ENCODE peak calls at places on chromosomes 13 and 19, in six cellular contexts. V is IMR-90, Z is A549, X is K562, S is HepG2, T is GM12878. P is an unnamed sample.

GRCh38 chr13:39935155-39935554 is 279.7 kb downstream of the COG6 start:
- DNase-seq in V (no peak), Z (no peak), X (no peak), S (no peak), T (no peak), P (no peak)

GRCh38 chr19:49073514-49074378 is 1.2 kb upstream of the KCNA7 start:
- DNase-seq in V (no peak), Z (peak), X (peak), S (peak), T (no peak), P (peak)

GRCh38 chr13:60562081-60562764 is 165.2 kb downstream of the TDRD3 start:
- DNase-seq in V (peak), Z (no peak), X (no peak), S (no peak), T (no peak), P (no peak)

GRCh38 chr19:57171551-57172081 is 4.3 kb upstream of the DUXA start:
- DNase-seq in V (peak), Z (no peak), X (no peak), S (peak), T (no peak), P (peak)

GRCh38 chr13:40445557-40445990 is 220.9 kb downstream of the FOXO1 start:
- DNase-seq in V (no peak), Z (no peak), X (no peak), S (no peak), T (peak), P (no peak)

GRCh38 chr13:107767119-107767518 is 448.2 kb downstream of the LIG4 start:
- DNase-seq in V (no peak), Z (no peak), X (no peak), S (no peak), T (no peak), P (no peak)

GRCh38 chr19:56066152-56067023 is 54.7 kb downstream of the ZNF787 start:
- DNase-seq in V (peak), Z (peak), X (peak), S (peak), T (no peak), P (peak)

GRCh38 chr19:2221250-2221831 is 14.8 kb downstream of the PLEKHJ1 start:
- DNase-seq in V (peak), Z (peak), X (no peak), S (no peak), T (no peak), P (no peak)

GRCh38 chr19:5806133-5806489 is 1.2 kb downstream of the NRTN start:
- DNase-seq in V (no peak), Z (no peak), X (no peak), S (no peak), T (no peak), P (no peak)

GRCh38 chr13:109722068-109722467 is 64.3 kb downstream of the IRS2 start:
- DNase-seq in V (no peak), Z (no peak), X (no peak), S (no peak), T (no peak), P (no peak)

GRCh38 chr13:75345191-75345590 is 136.8 kb downstream of the TBC1D4 start:
- DNase-seq in V (peak), Z (no peak), X (peak), S (no peak), T (no peak), P (no peak)

GRCh38 chr13:47332149-47332548 is 435.3 kb upstream of the HTR2A start:
- DNase-seq in V (peak), Z (no peak), X (no peak), S (no peak), T (no peak), P (no peak)

GRCh38 chr13:22945321-22946226 is 235.2 kb upstream of the SGCG start:
- DNase-seq in V (no peak), Z (no peak), X (no peak), S (no peak), T (no peak), P (no peak)

GRCh38 chr19:49570138-49570856 is 10.1 kb downstream of the NOSIP start:
- DNase-seq in V (peak), Z (peak), X (peak), S (peak), T (no peak), P (peak)

GRCh38 chr19:6210721-6211600 is 68.8 kb downstream of the MLLT1 start:
- DNase-seq in V (no peak), Z (no peak), X (no peak), S (no peak), T (no peak), P (no peak)

GRCh38 chr19:56348289-56348877 is 33.7 kb upstream of the ZSCAN5A start:
- DNase-seq in V (no peak), Z (peak), X (peak), S (no peak), T (no peak), P (no peak)

GRCh38 chr19:36482876-36483275 is 6.5 kb downstream of the ZNF566 start:
- DNase-seq in V (no peak), Z (no peak), X (no peak), S (peak), T (no peak), P (no peak)

GRCh38 chr19:52070496-52070895 is 21.9 kb upstream of the ZNF432 start:
- DNase-seq in V (peak), Z (no peak), X (no peak), S (no peak), T (no peak), P (no peak)

GRCh38 chr19:54206831-54207177 is 6.1 kb downstream of the RPS9 start:
- DNase-seq in V (no peak), Z (no peak), X (no peak), S (no peak), T (no peak), P (no peak)

GRCh38 chr19:13156968-13157882 is 7.0 kb downstream of the IER2 start:
- DNase-seq in V (no peak), Z (peak), X (no peak), S (no peak), T (no peak), P (no peak)

GRCh38 chr19:15534957-15535864 is 26.9 kb downstream of the CYP4F22 start:
- DNase-seq in V (no peak), Z (no peak), X (no peak), S (no peak), T (no peak), P (no peak)

GRCh38 chr13:65339236-65339635 is 1890.9 kb downstream of the PCDH9 start:
- DNase-seq in V (peak), Z (no peak), X (no peak), S (no peak), T (no peak), P (no peak)

GRCh38 chr19:14553042-14553938 is 18.6 kb downstream of the NDUFB7 start:
- DNase-seq in V (no peak), Z (no peak), X (no peak), S (no peak), T (no peak), P (no peak)

DNA sequence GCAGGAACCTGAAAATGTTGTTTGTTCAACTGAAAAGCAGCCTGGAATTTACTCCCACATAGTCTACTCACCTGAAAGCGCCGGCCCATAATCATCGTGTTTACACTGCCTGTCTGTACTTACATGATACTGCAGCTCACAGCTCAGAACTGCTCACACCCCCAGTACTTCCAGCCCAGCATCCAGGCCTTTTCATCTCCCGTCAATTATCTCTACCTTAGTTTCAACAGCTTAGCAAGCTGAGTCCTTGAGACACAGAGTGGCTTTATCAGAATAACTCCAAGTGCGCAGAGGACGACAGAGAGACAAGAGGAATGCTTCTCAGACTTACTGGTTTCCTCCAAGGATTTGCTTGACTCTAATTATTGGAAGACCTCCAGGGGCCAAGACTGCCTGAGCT is 555.9 kb downstream of the EFNB2 start:
- DNase-seq in V (no peak), Z (peak), X (no peak), S (no peak), T (no peak), P (no peak)
- TF ChIP-seq BHLHE40 in V (no peak), Z (no peak), X (no peak), S (no peak), T (no peak), P (no peak)

GRCh38 chr13:30042891-30043630 is 192.6 kb upstream of the UBL3 start:
- DNase-seq in V (no peak), Z (no peak), X (no peak), S (no peak), T (no peak), P (no peak)

GRCh38 chr13:30044932-30045331 is 194.5 kb upstream of the UBL3 start:
- DNase-seq in V (no peak), Z (no peak), X (no peak), S (no peak), T (no peak), P (no peak)

GRCh38 chr13:30042272-30042671 is 191.9 kb upstream of the UBL3 start:
- DNase-seq in V (no peak), Z (no peak), X (no peak), S (no peak), T (no peak), P (no peak)

GRCh38 chr13:30045916-30046704 is 195.7 kb upstream of the UBL3 start:
- DNase-seq in V (peak), Z (no peak), X (no peak), S (no peak), T (no peak), P (no peak)

GRCh38 chr13:30043631-30043925 is 193.2 kb upstream of the UBL3 start:
- DNase-seq in V (no peak), Z (no peak), X (no peak), S (no peak), T (no peak), P (no peak)
- TF ChIP-seq BHLHE40 in V (no peak), Z (no peak), X (no peak), S (no peak), T (no peak), P (no peak)

DNA sequence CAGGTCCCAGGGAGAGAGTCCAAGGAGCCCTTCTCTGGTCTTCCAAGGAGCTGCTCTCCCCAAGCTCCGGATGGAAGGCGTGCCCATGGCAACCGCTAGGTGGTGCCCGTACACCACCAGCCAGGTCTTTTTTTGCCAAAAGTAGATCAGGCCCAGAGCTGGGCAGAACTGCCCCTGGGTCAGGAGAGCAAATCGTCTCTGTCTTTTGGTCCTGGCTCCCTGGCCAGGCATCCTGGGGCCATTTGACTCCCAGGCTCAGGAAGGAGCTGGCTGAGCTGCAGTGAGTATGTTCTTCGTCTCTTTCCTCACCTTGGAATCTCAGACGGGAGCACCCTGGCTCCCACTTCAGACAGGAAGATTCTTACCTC is 24.6 kb upstream of the BCL3 start:
- DNase-seq in V (peak), Z (peak), X (peak), S (peak), T (peak), P (peak)
- TF ChIP-seq BHLHE40 in V (no peak), Z (no peak), X (peak), S (no peak), T (peak), P (no peak)

DNA sequence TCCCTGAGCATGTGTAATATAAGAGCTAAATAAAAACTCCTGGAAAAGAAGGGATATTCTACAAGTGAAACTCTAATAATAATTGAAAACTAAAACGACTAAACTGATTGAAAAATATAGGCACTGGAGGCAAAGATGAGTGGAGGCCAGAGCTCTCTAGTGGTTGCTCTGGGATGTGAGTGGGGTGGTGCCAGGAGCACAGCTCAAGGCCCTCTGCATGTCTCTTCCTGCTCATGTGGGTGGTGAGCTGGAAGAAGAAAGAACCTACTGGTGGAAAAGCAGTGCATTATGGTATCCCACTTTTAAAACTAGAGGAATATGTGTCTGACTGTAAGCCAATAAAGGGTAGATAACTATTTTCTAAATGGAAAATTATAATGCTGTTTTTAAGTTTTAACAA is 15.8 kb upstream of the ARHGEF7 start:
- DNase-seq in V (no peak), Z (no peak), X (no peak), S (no peak), T (no peak), P (no peak)
- TF ChIP-seq BHLHE40 in V (no peak), Z (no peak), X (no peak), S (no peak), T (no peak), P (no peak)

GRCh38 chr13:28620011-28620830 is 38.7 kb upstream of the POMP start:
- DNase-seq in V (no peak), Z (no peak), X (no peak), S (no peak), T (no peak), P (no peak)
- TF ChIP-seq BHLHE40 in V (no peak), Z (no peak), X (no peak), S (no peak), T (no peak), P (no peak)

DNA sequence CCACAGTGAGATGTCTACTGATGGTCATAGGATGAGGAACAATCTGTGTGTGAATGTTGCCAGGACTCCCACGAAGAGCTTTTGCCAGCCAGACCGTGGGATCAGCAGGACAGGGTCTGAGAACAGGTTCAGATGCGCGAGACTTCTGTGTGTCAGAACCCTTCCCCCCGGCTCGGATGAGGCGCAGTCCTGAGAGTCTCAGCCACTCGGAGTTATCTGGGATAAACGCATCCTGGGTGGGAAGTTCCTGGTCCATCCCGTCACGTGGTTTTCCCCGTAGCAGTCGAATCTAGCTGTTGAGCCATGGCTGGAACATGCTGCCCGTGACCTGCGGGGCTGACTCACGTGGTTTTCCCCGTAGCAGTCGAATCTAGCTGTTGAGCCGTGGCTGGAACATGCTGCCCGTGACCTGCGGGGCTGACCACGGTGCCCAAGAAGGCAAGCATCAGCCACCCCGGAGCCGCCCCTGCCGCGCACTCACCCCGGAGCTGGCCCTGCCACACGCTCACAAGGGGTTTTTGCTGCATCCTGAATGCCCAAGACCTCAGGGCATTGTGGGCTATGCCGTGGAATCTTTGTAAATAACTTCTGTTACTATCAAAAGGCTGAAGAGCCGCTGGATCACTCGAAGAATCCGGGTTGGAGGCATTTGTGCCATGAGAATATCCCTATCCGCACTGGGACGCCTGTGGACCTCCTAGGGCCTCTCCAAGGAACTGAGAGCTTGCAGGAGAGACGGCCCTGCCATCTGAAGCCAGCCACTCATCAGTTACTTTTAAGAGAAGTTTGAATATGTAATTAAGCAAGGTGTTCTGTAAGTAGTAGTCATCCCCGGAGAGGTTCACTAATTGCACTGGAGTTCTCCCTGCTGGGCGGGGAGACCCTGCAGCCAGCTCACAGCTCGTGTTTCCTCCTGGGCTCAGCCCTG is 130.7 kb upstream of the MCF2L start:
- DNase-seq in V (no peak), Z (no peak), X (no peak), S (no peak), T (no peak), P (no peak)
- TF ChIP-seq BHLHE40 in V (no peak), Z (no peak), X (no peak), S (no peak), T (no peak), P (no peak)

GRCh38 chr13:51380269-51380668 is 40.8 kb downstream of the SERPINE3 start:
- DNase-seq in V (peak), Z (no peak), X (no peak), S (no peak), T (no peak), P (no peak)
- TF ChIP-seq BHLHE40 in V (no peak), Z (no peak), X (no peak), S (no peak), T (no peak), P (no peak)

GRCh38 chr13:49341941-49342340 is 94.2 kb downstream of the CDADC1 start:
- DNase-seq in V (no peak), Z (no peak), X (no peak), S (no peak), T (no peak), P (no peak)

GRCh38 chr13:49341517-49341916 is 93.8 kb downstream of the CDADC1 start:
- DNase-seq in V (no peak), Z (no peak), X (no peak), S (no peak), T (no peak), P (no peak)

GRCh38 chr13:49343731-49344130 is 96.0 kb downstream of the CDADC1 start:
- DNase-seq in V (no peak), Z (no peak), X (no peak), S (no peak), T (no peak), P (no peak)

GRCh38 chr13:49342404-49342803 is 94.7 kb downstream of the CDADC1 start:
- DNase-seq in V (no peak), Z (no peak), X (no peak), S (no peak), T (no peak), P (no peak)

DNA sequence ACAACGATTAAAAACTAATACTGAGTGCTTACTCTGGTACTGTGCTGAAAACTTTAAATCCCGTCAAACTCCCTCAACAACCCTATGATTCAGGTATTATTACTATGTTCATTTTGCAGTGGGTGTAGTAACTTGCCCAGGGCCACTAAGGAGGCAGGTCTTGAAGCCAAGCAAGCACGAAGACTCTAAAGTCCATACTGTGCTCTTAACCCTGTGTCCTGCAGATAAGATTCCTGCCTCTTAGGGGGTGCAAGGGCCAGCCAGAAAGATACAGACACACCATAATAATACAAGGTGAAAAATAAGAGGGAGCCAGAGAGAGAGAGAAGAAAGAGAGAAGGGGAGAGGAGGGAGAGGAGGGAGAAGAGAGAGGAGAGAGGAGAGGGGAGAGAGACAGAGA is 95.5 kb downstream of the CDADC1 start:
- DNase-seq in V (no peak), Z (no peak), X (peak), S (no peak), T (no peak), P (no peak)
- TF ChIP-seq BHLHE40 in V (no peak), Z (no peak), X (no peak), S (no peak), T (no peak), P (no peak)

DNA sequence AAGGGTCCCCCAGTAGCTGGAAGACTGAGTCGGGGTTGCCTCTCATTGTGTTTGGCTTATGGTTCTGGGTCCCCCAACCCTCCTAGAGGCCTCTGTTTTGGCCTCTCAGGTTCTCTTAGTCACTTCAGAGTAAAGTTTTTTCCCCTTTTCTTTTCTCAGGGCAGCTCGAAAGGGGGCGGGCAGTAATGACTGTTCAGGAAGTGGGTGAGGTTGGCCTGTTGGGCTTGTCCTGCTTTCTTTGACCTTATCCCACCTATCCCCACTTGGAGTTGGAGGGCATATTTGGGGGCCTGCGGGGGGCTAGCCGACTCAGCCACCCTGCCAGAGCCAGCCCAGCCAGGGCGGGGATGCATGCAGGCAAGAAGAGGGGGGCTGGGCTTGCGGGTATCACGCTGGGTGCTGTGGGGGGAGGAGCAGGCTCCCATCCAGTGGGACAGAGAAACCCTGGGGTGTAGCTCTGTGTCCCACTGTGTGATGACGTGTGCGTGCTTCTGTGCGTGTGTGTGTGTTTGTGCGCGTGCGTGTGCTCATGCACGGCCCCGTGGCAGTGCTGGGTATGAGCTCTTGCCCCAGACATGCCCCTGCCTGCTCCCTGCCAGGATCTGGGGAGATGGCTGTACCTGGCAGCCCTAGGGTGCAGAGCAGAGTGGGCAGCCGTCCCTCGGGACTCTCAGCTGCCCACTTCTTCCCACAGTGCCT is 1.4 kb downstream of the CIC start:
- DNase-seq in V (no peak), Z (peak), X (peak), S (no peak), T (no peak), P (no peak)
- TF ChIP-seq BHLHE40 in V (no peak), Z (no peak), X (no peak), S (no peak), T (no peak), P (no peak)